ENCODE peak calls at places on chromosomes 7 and 10, in ten cellular contexts. U is activated CD4-positive, alpha-beta T cell treated with anti-CD3 and anti-CD28 coated beads for 36 hours; O is pancreas; F is lung; L is AG04450; Y is SW480; K is stimulated activated CD8-positive, alpha-beta memory T cell treated with anti-CD3 and anti-CD28 coated beads, Interleukin-15, amount 100 ng/mL, for 4 hours; J is activated CD8-positive, alpha-beta memory T cell treated with anti-CD3 and anti-CD28 coated beads for 24 hours; P is HEK293T; N is A549. E is an unnamed sample.

GRCh38 chr10:12081879-12082560 is 13.3 kb downstream of the DHTKD1 start:
- DNase-seq in U (no peak), O (no peak), F (no peak), L (no peak), Y (no peak), K (no peak), J (no peak), P (no peak), N (no peak), E (no peak)

GRCh38 chr7:92695308-92696261 is 105.4 kb upstream of the FAM133B start:
- DNase-seq in U (no peak), O (peak; percentile 49), F (peak; percentile 44), L (peak; percentile 80), Y (peak; percentile 99), K (no peak), J (no peak), P (peak; percentile 49), N (peak; percentile 36), E (no peak)

GRCh38 chr7:121633186-121633585 is 237.1 kb upstream of the FAM3C start:
- DNase-seq in U (no peak), O (no peak), F (no peak), L (no peak), Y (no peak), K (no peak), J (no peak), P (no peak), N (no peak), E (no peak)

GRCh38 chr7:128450409-128450808 is 5.3 kb upstream of the HILPDA start:
- DNase-seq in U (no peak), O (no peak), F (no peak), L (no peak), Y (no peak), K (no peak), J (no peak), P (no peak), N (no peak), E (no peak)

GRCh38 chr7:128405345-128406146 is 4.2 kb downstream of the IMPDH1 start:
- DNase-seq in U (peak; percentile 74), O (peak; percentile 59), F (peak; percentile 35), L (no peak), Y (no peak), K (peak; percentile 27), J (peak; percentile 81), P (peak; percentile 75), N (no peak), E (peak; percentile 65)

GRCh38 chr10:113020838-113021237 is 70.8 kb downstream of the TCF7L2 start:
- DNase-seq in U (no peak), O (peak; percentile 47), F (peak; percentile 49), L (no peak), Y (no peak), K (no peak), J (no peak), P (no peak), N (no peak), E (no peak)

GRCh38 chr7:131225619-131226101 is 102.0 kb upstream of the MKLN1 start:
- DNase-seq in U (no peak), O (peak; percentile 74), F (peak; percentile 69), L (no peak), Y (no peak), K (no peak), J (peak; percentile 30), P (no peak), N (peak; percentile 93), E (no peak)

GRCh38 chr7:138116156-138116555 is 39.9 kb downstream of the AKR1D1 start:
- DNase-seq in U (no peak), O (no peak), F (peak; percentile 14), L (no peak), Y (no peak), K (no peak), J (no peak), P (no peak), N (peak; percentile 21), E (no peak)

GRCh38 chr10:44309939-44310761 is 74.7 kb downstream of the CXCL12 start:
- DNase-seq in U (no peak), O (no peak), F (no peak), L (no peak), Y (no peak), K (no peak), J (no peak), P (no peak), N (no peak), E (no peak)

GRCh38 chr7:127905491-127906330 is 125.5 kb downstream of the LRRC4 start:
- DNase-seq in U (peak; percentile 48), O (no peak), F (no peak), L (no peak), Y (no peak), K (no peak), J (no peak), P (no peak), N (no peak), E (no peak)

GRCh38 chr10:131204406-131205152 is 106.9 kb downstream of the TCERG1L start:
- DNase-seq in U (no peak), O (no peak), F (no peak), L (no peak), Y (no peak), K (no peak), J (peak; percentile 33), P (no peak), N (no peak), E (no peak)

GRCh38 chr10:73413108-73413527 is 740 bp downstream of the ANXA7 start:
- DNase-seq in U (peak; percentile 63), O (peak; percentile 30), F (no peak), L (no peak), Y (peak; percentile 58), K (no peak), J (no peak), P (peak; percentile 60), N (peak; percentile 62), E (peak; percentile 15)

GRCh38 chr10:94002156-94002555 is 8.4 kb downstream of the PLCE1 start:
- DNase-seq in U (no peak), O (no peak), F (no peak), L (no peak), Y (no peak), K (no peak), J (no peak), P (no peak), N (no peak), E (no peak)

GRCh38 chr7:106178593-106179134 is 66.6 kb upstream of the SYPL1 start:
- DNase-seq in U (peak; percentile 30), O (no peak), F (no peak), L (no peak), Y (peak; percentile 33), K (no peak), J (no peak), P (no peak), N (peak; percentile 21), E (no peak)

E was measured in GM18507.